ENCODE peak calls at places on chromosomes 5 and 9, in ten cellular contexts. S is hepatocyte, Y is small intestine, N is SJSA1, M is aorta, Z is osteoblast, E is OCI-LY7, I is tibial nerve, L is mammary epithelial cell, B is HL-60. P is an unnamed sample.

GRCh38 chr9:136110082-136111061 is 8.3 kb downstream of the TMEM250 start:
- DNase-seq in M (no peak), Z (peak), E (no peak), I (no peak), N (no peak), L (no peak), S (peak), Y (no peak), B (no peak), P (no peak)

GRCh38 chr9:38263534-38263933 is 129.0 kb upstream of the ALDH1B1 start:
- DNase-seq in I (no peak), Y (no peak), L (peak), S (no peak), N (no peak), B (no peak), M (no peak), E (peak), Z (no peak), P (no peak)

GRCh38 chr5:168552146-168552545 is 23.0 kb downstream of the FBLL1 start:
- DNase-seq in I (no peak), B (no peak), Z (peak), E (no peak), N (no peak), Y (no peak), L (peak), S (no peak), M (no peak), P (no peak)

GRCh38 chr5:115947260-115947659 is 15.0 kb upstream of the LVRN start:
- DNase-seq in M (no peak), I (no peak), B (no peak), L (peak), Y (no peak), E (no peak), N (no peak), Z (peak), S (no peak), P (no peak)

GRCh38 chr9:136619742-136620440 is 42.8 kb upstream of the EGFL7 start:
- DNase-seq in B (peak), Z (peak), N (peak), Y (no peak), E (no peak), M (peak), I (peak), L (no peak), S (peak), P (no peak)

GRCh38 chr5:97840643-97841042 is 657.6 kb upstream of the RIOK2 start:
- DNase-seq in M (no peak), N (no peak), B (no peak), E (no peak), I (no peak), Y (no peak), Z (no peak), L (peak), S (no peak), P (no peak)

GRCh38 chr5:158992104-158992740 is 107.5 kb downstream of the EBF1 start:
- DNase-seq in M (no peak), N (no peak), Y (no peak), S (no peak), Z (no peak), E (no peak), B (no peak), I (no peak), L (no peak), P (no peak)

GRCh38 chr9:96241391-96241809 is 60.6 kb downstream of the HSD17B3 start:
- DNase-seq in M (no peak), Z (no peak), B (no peak), S (no peak), L (peak), I (no peak), Y (peak), E (no peak), N (no peak), P (no peak)

GRCh38 chr9:6417186-6417585 is 4.2 kb downstream of the UHRF2 start:
- DNase-seq in Z (peak), N (no peak), Y (no peak), B (peak), M (no peak), E (no peak), L (no peak), S (no peak), I (no peak), P (no peak)

GRCh38 chr5:16600397-16600796 is 16.4 kb downstream of the RETREG1 start:
- DNase-seq in I (peak), N (no peak), S (peak), L (no peak), B (no peak), E (no peak), Z (no peak), Y (no peak), M (peak), P (no peak)

GRCh38 chr5:27748847-27749246 is 710.5 kb upstream of the CDH9 start:
- DNase-seq in B (no peak), M (no peak), S (no peak), E (no peak), Y (no peak), I (no peak), N (no peak), Z (no peak), L (peak), P (no peak)

GRCh38 chr9:89951671-89952070 is 346.9 kb downstream of the GADD45G start:
- DNase-seq in S (no peak), E (no peak), Y (no peak), I (no peak), M (no peak), N (no peak), L (no peak), B (no peak), Z (no peak), P (no peak)

GRCh38 chr9:69526699-69527098 is 145.5 kb downstream of the APBA1 start:
- DNase-seq in B (no peak), E (no peak), Y (no peak), S (no peak), N (no peak), L (no peak), I (no peak), Z (no peak), M (no peak), P (no peak)

GRCh38 chr5:9716838-9717281 is 86.7 kb upstream of the TAS2R1 start:
- DNase-seq in I (no peak), S (no peak), L (peak), N (peak), Y (no peak), Z (peak), M (no peak), E (peak), B (no peak), P (no peak)

GRCh38 chr5:76546497-76547102 is 76.6 kb downstream of the F2RL2 start:
- DNase-seq in E (peak), B (no peak), M (no peak), I (no peak), Y (no peak), S (no peak), N (no peak), Z (peak), L (no peak), P (peak)

GRCh38 chr9:96617439-96618185 is 2.0 kb downstream of the CDC14B start:
- DNase-seq in L (no peak), E (no peak), Y (no peak), I (no peak), Z (peak), B (no peak), N (no peak), M (no peak), S (peak), P (no peak)

GRCh38 chr5:5981562-5981961 is 396.8 kb downstream of the MED10 start:
- DNase-seq in L (no peak), B (no peak), Z (no peak), I (no peak), M (no peak), Y (no peak), N (no peak), E (no peak), S (no peak), P (no peak)

GRCh38 chr9:129761293-129761900 is 8.6 kb upstream of the PTGES start:
- DNase-seq in S (no peak), N (peak), Y (peak), B (no peak), E (no peak), M (no peak), I (no peak), Z (peak), L (no peak), P (no peak)

GRCh38 chr5:179408646-179409045 is 63.4 kb upstream of the ADAMTS2 start:
- DNase-seq in B (no peak), N (peak), M (no peak), S (no peak), E (no peak), Z (peak), L (no peak), Y (no peak), I (no peak), P (no peak)

GRCh38 chr5:82019342-82020138 is 47.7 kb downstream of the ATG10 start:
- DNase-seq in L (no peak), B (peak), N (no peak), S (peak), E (no peak), M (no peak), Z (no peak), Y (no peak), I (no peak), P (no peak)

GRCh38 chr5:82018462-82018861 is 46.6 kb downstream of the ATG10 start:
- DNase-seq in Y (no peak), N (no peak), L (no peak), I (no peak), B (peak), E (no peak), M (no peak), Z (no peak), S (peak), P (no peak)

GRCh38 chr5:82022499-82022898 is 50.7 kb downstream of the ATG10 start:
- DNase-seq in L (no peak), S (no peak), Z (no peak), M (no peak), Y (no peak), E (no peak), B (no peak), N (no peak), I (no peak), P (no peak)

DNA sequence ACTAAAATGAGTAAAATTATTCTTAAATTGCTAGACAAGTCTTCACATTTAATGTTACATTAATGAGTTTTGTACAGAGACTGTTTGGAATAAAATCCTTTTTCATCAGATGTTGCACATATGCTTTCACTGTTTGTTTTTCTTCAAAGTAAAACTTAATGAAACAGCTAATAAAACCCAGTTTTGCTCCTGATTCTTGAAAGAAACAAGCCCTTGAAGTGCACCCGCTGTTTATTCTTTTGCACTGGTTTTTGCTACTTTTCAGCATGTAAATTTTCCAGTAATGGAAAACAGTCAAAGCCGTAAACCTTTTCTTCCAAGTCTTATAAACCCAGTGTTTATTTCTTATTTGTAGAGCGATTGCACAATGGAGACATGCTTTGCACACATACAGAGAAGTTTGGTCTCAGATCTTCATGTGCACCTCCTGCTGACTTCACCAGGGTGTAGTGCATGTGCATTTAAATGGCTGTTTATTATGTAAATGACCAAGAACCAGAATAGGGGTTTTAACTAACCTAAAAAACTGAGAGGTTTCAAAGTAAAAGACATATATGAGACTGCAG is 51.8 kb downstream of the ATG10 start:
- DNase-seq in N (no peak), M (no peak), I (no peak), Y (no peak), S (peak), L (no peak), Z (no peak), E (no peak), B (no peak), P (no peak)
- H3K4me3 ChIP-seq in N (no peak), M (no peak), I (no peak), Y (no peak), S (no peak), L (no peak), Z (no peak), E (no peak), B (no peak), P (no peak)

GRCh38 chr9:127916665-127917581 is at the start of gene ST6GALNAC4:
- DNase-seq in Y (peak), N (peak), I (peak), E (peak), B (peak), L (peak), S (peak), M (peak), Z (peak), P (peak)
- H3K27ac ChIP-seq in Y (peak), N (no peak), I (peak), E (peak), B (no peak), L (peak), S (no peak), M (peak), Z (peak), P (peak)

GRCh38 chr5:88502179-88503064 is 233.8 kb upstream of the TMEM161B start:
- DNase-seq in Z (no peak), N (no peak), M (no peak), S (no peak), B (no peak), Y (peak), E (peak), I (no peak), L (no peak), P (peak)
- H3K4me3 ChIP-seq in Z (peak), N (peak), M (no peak), S (no peak), B (peak), Y (peak), E (peak), I (peak), L (peak), P (peak)

DNA sequence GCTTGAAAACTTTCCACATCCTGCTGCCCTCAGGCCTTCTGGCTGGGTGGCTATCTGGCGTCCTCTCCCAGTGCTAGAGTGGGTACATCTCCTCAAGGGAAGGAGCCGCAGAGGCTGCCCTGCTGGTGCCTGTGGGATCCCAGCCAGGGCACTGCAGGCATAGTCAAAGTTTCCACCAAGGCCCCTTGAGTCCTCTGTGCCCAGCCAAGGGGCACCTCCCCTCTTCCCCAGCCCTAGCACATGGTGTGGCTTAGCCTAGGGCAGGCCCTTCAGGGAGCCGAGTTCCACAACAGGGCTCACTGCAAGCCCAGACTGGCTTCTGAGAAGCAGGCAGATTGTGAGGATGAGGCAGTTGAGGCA is 103.2 kb downstream of the RGS3 start:
- DNase-seq in E (no peak), Y (no peak), I (no peak), Z (no peak), S (no peak), N (no peak), B (no peak), M (peak), L (peak), P (no peak)
- H3K27ac ChIP-seq in E (no peak), Y (no peak), I (no peak), Z (no peak), S (no peak), N (peak), B (no peak), M (peak), L (peak), P (no peak)

GRCh38 chr9:127783111-127783621 is 2.7 kb upstream of the CDK9 start:
- DNase-seq in L (no peak), S (no peak), Z (peak), N (no peak), I (no peak), E (peak), B (peak), M (peak), Y (peak), P (peak)
- H3K4me3 ChIP-seq in L (no peak), S (no peak), Z (no peak), N (no peak), I (no peak), E (peak), B (no peak), M (no peak), Y (no peak), P (peak)

DNA sequence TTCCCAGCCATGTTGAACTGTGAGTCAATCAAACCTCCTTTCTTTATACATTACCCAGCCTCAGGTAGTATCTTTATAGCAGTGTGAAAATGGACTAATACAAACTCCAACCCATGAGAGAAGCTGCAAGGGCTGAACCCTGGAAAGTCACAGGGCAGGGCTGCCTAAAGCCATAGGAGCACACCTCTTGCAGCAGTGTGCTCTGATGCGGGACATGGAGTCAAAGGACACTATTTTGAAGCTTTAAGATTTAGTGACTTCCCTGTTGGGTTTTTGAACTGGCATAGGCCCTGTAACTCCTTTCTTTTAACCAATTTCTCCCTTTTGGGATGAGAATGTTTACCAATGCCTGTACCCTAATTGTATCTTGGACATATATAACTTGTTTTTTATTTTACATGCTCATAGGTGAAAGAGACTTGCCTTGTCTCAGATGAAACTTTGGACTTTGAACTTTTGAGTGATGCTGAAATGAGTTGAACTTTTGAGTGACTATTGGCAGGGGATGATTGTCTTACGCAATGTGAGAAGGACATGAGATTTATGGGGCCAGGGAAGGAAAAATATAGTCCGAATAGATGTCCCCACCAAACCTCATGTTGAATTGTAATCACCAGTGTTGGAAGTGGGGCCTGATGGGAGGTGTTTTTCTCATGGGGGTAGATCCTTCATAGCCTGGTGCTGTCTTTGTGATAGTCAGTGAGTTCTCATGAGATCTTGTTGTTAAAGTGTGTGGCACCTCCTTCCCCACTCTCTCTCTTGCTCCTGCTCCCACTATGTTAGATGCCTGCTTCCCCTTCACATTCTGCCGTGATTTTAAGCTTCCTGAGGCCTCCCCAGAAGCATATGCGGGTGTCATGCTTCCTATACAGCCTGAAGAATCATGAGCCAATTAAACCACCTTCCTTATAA is 159.5 kb upstream of the SPEF2 start:
- DNase-seq in S (peak), Z (no peak), B (no peak), N (no peak), M (no peak), L (no peak), I (no peak), E (no peak), Y (peak), P (no peak)
- H3K27ac ChIP-seq in S (peak), Z (no peak), B (no peak), N (no peak), M (no peak), L (no peak), I (no peak), E (no peak), Y (no peak), P (no peak)

GRCh38 chr5:71882826-71883744 is 164.0 kb downstream of the CARTPT start:
- DNase-seq in S (no peak), I (no peak), N (peak), Z (no peak), E (no peak), Y (no peak), M (no peak), B (no peak), L (peak), P (no peak)

GRCh38 chr5:71880531-71880930 is 161.5 kb downstream of the CARTPT start:
- DNase-seq in I (no peak), L (no peak), E (no peak), S (peak), Y (no peak), B (no peak), Z (no peak), M (no peak), N (no peak), P (no peak)

GRCh38 chr5:71887680-71888079 is 168.6 kb downstream of the CARTPT start:
- DNase-seq in L (peak), B (peak), N (no peak), Z (no peak), E (peak), Y (peak), I (no peak), S (peak), M (no peak), P (no peak)

GRCh38 chr5:71883745-71884103 is 164.6 kb downstream of the CARTPT start:
- DNase-seq in Y (no peak), Z (no peak), I (no peak), B (no peak), L (no peak), N (no peak), S (no peak), M (no peak), E (no peak), P (no peak)

DNA sequence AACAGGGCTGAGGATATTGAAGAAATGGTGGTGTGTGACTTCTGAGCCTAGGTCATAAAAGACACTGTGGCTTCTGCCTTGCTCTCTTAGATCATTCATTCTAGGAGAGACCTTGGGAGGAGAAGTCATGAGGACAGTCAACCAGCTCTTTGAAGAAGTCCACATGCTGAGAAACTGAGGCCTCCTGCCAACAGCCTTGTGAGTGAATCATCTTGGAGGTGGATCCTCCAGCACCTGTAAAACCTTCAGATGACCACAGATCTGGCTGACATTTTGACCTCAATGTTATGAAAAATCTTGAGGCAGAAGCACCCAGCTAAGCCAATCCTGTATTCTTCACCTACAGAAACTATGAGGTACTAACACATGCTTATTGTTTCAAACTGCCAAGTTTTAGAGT is 165.9 kb downstream of the CARTPT start:
- DNase-seq in E (no peak), L (peak), I (no peak), N (no peak), M (no peak), S (no peak), B (no peak), Z (no peak), Y (no peak), P (no peak)
- H3K4me3 ChIP-seq in E (no peak), L (no peak), I (no peak), N (no peak), M (no peak), S (no peak), B (no peak), Z (no peak), Y (no peak), P (no peak)

GRCh38 chr9:87564111-87564510 is 66.4 kb downstream of the DAPK1 start:
- DNase-seq in S (no peak), I (no peak), L (no peak), Y (no peak), N (peak), B (no peak), M (no peak), E (no peak), Z (peak), P (no peak)
- H3K27ac ChIP-seq in S (no peak), I (no peak), L (no peak), Y (no peak), N (peak), B (no peak), M (no peak), E (no peak), Z (no peak), P (no peak)

GRCh38 chr5:131545856-131546255 is 89.2 kb downstream of the RAPGEF6 start:
- DNase-seq in E (no peak), I (no peak), S (no peak), Z (peak), Y (no peak), B (no peak), N (no peak), M (no peak), L (peak), P (no peak)
- H3K4me3 ChIP-seq in E (no peak), I (no peak), S (no peak), Z (no peak), Y (no peak), B (no peak), N (no peak), M (no peak), L (no peak), P (peak)

GRCh38 chr5:55427157-55427556 is 107.6 kb downstream of the PLPP1 start:
- DNase-seq in E (no peak), L (peak), Z (peak), B (no peak), S (peak), M (peak), N (peak), I (no peak), Y (peak), P (no peak)

GRCh38 chr5:55421074-55421529 is 113.3 kb downstream of the MTREX start:
- DNase-seq in Y (no peak), B (no peak), S (no peak), L (peak), E (no peak), N (no peak), I (no peak), Z (no peak), M (no peak), P (no peak)

GRCh38 chr5:55429221-55429620 is 105.5 kb downstream of the PLPP1 start:
- DNase-seq in B (no peak), S (no peak), N (no peak), Y (no peak), E (no peak), L (no peak), I (no peak), M (no peak), Z (no peak), P (no peak)

GRCh38 chr5:55429707-55430253 is 105.0 kb downstream of the PLPP1 start:
- DNase-seq in E (no peak), I (no peak), Y (peak), M (no peak), L (no peak), Z (peak), S (peak), N (no peak), B (no peak), P (no peak)

GRCh38 chr5:55426455-55426854 is 108.3 kb downstream of the PLPP1 start:
- DNase-seq in S (no peak), N (no peak), L (no peak), Y (no peak), I (no peak), Z (no peak), M (no peak), B (no peak), E (no peak), P (no peak)
- H3K27ac ChIP-seq in S (no peak), N (no peak), L (no peak), Y (no peak), I (no peak), Z (no peak), M (no peak), B (no peak), E (no peak), P (no peak)